ENCODE peak calls at places on chromosomes 3 and 15, in ten cellular contexts. One of them, this sample, is unnamed.
A peak's percentile ranks its signal among the peaks of the same experiment; 100 is the strongest.

GRCh38 chr15:85457392-85457968 is 77.1 kb downstream of the AKAP13 start:
- DNase-seq in stomach: no peak
- DNase-seq in lower lobe of right lung: no peak
- DNase-seq in cardiac muscle cell: no peak
- DNase-seq in CD8-positive, alpha-beta memory T cell: no peak
- DNase-seq in body of pancreas: no peak
- DNase-seq in vagina: no peak
- DNase-seq in mesendoderm: no peak
- DNase-seq in CD8-positive, alpha-beta T cell: no peak
- DNase-seq in adrenal gland: no peak
- DNase-seq in this sample: no peak

GRCh38 chr15:57327985-57328471 is 48.3 kb upstream of the CGNL1 start:
- DNase-seq in lower lobe of right lung: no peak
- DNase-seq in body of pancreas: no peak
- DNase-seq in stomach: no peak
- DNase-seq in CD8-positive, alpha-beta memory T cell: no peak
- DNase-seq in CD8-positive, alpha-beta T cell: no peak
- DNase-seq in vagina: no peak
- DNase-seq in mesendoderm: peak; percentile 58
- DNase-seq in adrenal gland: peak; percentile 63
- DNase-seq in cardiac muscle cell: peak; percentile 85
- DNase-seq in this sample: no peak

GRCh38 chr3:138833908-138834358 is 795 bp downstream of the PIK3CB start:
- DNase-seq in lower lobe of right lung: no peak
- DNase-seq in adrenal gland: no peak
- DNase-seq in cardiac muscle cell: peak; percentile 36
- DNase-seq in vagina: no peak
- DNase-seq in stomach: no peak
- DNase-seq in body of pancreas: no peak
- DNase-seq in CD8-positive, alpha-beta T cell: no peak
- DNase-seq in mesendoderm: peak; percentile 38
- DNase-seq in CD8-positive, alpha-beta memory T cell: no peak
- DNase-seq in this sample: no peak

GRCh38 chr3:153614563-153614962 is 452.5 kb downstream of the RAP2B start:
- DNase-seq in CD8-positive, alpha-beta memory T cell: no peak
- DNase-seq in vagina: no peak
- DNase-seq in body of pancreas: no peak
- DNase-seq in mesendoderm: no peak
- DNase-seq in cardiac muscle cell: peak; percentile 76
- DNase-seq in CD8-positive, alpha-beta T cell: no peak
- DNase-seq in stomach: no peak
- DNase-seq in lower lobe of right lung: no peak
- DNase-seq in adrenal gland: no peak
- DNase-seq in this sample: peak; percentile 93

GRCh38 chr3:33993631-33994030 is 195.2 kb downstream of the PDCD6IP start:
- DNase-seq in cardiac muscle cell: no peak
- DNase-seq in stomach: no peak
- DNase-seq in CD8-positive, alpha-beta T cell: no peak
- DNase-seq in adrenal gland: no peak
- DNase-seq in mesendoderm: no peak
- DNase-seq in vagina: no peak
- DNase-seq in CD8-positive, alpha-beta memory T cell: no peak
- DNase-seq in body of pancreas: no peak
- DNase-seq in lower lobe of right lung: no peak
- DNase-seq in this sample: no peak

GRCh38 chr3:141000027-141000663 is 51.0 kb upstream of the SPSB4 start:
- DNase-seq in body of pancreas: peak; percentile 76
- DNase-seq in CD8-positive, alpha-beta T cell: peak; percentile 63
- DNase-seq in stomach: peak; percentile 63
- DNase-seq in cardiac muscle cell: peak; percentile 66
- DNase-seq in CD8-positive, alpha-beta memory T cell: peak; percentile 17
- DNase-seq in mesendoderm: peak; percentile 88
- DNase-seq in lower lobe of right lung: peak; percentile 61
- DNase-seq in vagina: no peak
- DNase-seq in adrenal gland: peak; percentile 61
- DNase-seq in this sample: no peak

GRCh38 chr3:8369638-8370037 is 132.0 kb upstream of the LMCD1 start:
- DNase-seq in lower lobe of right lung: no peak
- DNase-seq in stomach: no peak
- DNase-seq in CD8-positive, alpha-beta memory T cell: no peak
- DNase-seq in body of pancreas: no peak
- DNase-seq in CD8-positive, alpha-beta T cell: no peak
- DNase-seq in cardiac muscle cell: no peak
- DNase-seq in adrenal gland: no peak
- DNase-seq in vagina: no peak
- DNase-seq in mesendoderm: no peak
- DNase-seq in this sample: no peak

GRCh38 chr3:9912294-9912935 is 4.5 kb upstream of the IL17RC start:
- DNase-seq in CD8-positive, alpha-beta T cell: no peak
- DNase-seq in body of pancreas: no peak
- DNase-seq in vagina: no peak
- DNase-seq in adrenal gland: no peak
- DNase-seq in mesendoderm: no peak
- DNase-seq in CD8-positive, alpha-beta memory T cell: no peak
- DNase-seq in lower lobe of right lung: no peak
- DNase-seq in stomach: no peak
- DNase-seq in cardiac muscle cell: peak; percentile 61
- DNase-seq in this sample: peak; percentile 54

GRCh38 chr15:29319823-29320222 is 50.2 kb upstream of the NSMCE3 start:
- DNase-seq in CD8-positive, alpha-beta memory T cell: no peak
- DNase-seq in CD8-positive, alpha-beta T cell: no peak
- DNase-seq in adrenal gland: no peak
- DNase-seq in cardiac muscle cell: no peak
- DNase-seq in body of pancreas: no peak
- DNase-seq in mesendoderm: no peak
- DNase-seq in stomach: no peak
- DNase-seq in vagina: no peak
- DNase-seq in lower lobe of right lung: no peak
- DNase-seq in this sample: no peak

GRCh38 chr3:16480861-16481569 is 32.5 kb downstream of the RFTN1 start:
- DNase-seq in vagina: no peak
- DNase-seq in cardiac muscle cell: peak; percentile 62
- DNase-seq in adrenal gland: no peak
- DNase-seq in stomach: no peak
- DNase-seq in CD8-positive, alpha-beta memory T cell: no peak
- DNase-seq in body of pancreas: no peak
- DNase-seq in mesendoderm: peak; percentile 58
- DNase-seq in CD8-positive, alpha-beta T cell: no peak
- DNase-seq in lower lobe of right lung: no peak
- DNase-seq in this sample: no peak

GRCh38 chr3:42887084-42887483 is 11.4 kb upstream of the CYP8B1 start:
- DNase-seq in stomach: no peak
- DNase-seq in CD8-positive, alpha-beta T cell: no peak
- DNase-seq in CD8-positive, alpha-beta memory T cell: no peak
- DNase-seq in mesendoderm: peak; percentile 69
- DNase-seq in lower lobe of right lung: no peak
- DNase-seq in body of pancreas: no peak
- DNase-seq in cardiac muscle cell: no peak
- DNase-seq in vagina: no peak
- DNase-seq in adrenal gland: no peak
- DNase-seq in this sample: no peak

GRCh38 chr3:150447084-150447483 is 39.0 kb downstream of the TSC22D2 start:
- DNase-seq in CD8-positive, alpha-beta memory T cell: no peak
- DNase-seq in vagina: no peak
- DNase-seq in mesendoderm: no peak
- DNase-seq in cardiac muscle cell: no peak
- DNase-seq in adrenal gland: no peak
- DNase-seq in stomach: no peak
- DNase-seq in body of pancreas: no peak
- DNase-seq in lower lobe of right lung: no peak
- DNase-seq in CD8-positive, alpha-beta T cell: no peak
- DNase-seq in this sample: no peak

DNA sequence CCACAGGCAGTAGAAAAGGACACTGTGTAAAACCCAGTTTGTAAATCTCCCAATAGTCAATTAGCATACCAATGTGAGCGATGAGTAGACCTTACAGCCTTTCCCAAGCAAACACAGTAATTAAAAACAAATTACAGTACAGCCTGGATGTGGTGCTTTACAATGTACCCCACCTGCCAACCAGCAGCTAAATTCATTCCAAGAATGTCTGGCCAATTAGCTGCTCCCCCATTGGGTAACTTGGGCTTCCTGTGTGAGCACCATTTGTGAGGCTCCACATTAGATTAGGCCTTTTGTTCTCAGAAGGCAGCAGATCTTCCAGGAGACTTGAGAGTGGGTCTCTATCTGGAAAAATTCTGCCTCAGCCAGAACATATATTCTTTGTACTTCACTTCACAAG is 634.9 kb downstream of the TBL1XR1 start:
- DNase-seq in mesendoderm: peak; percentile 28
- DNase-seq in CD8-positive, alpha-beta T cell: no peak
- DNase-seq in CD8-positive, alpha-beta memory T cell: no peak
- DNase-seq in vagina: no peak
- DNase-seq in stomach: no peak
- DNase-seq in cardiac muscle cell: no peak
- DNase-seq in adrenal gland: no peak
- DNase-seq in lower lobe of right lung: no peak
- DNase-seq in body of pancreas: no peak
- DNase-seq in this sample: no peak
- H3K27ac ChIP-seq in mesendoderm: no peak overlapping the region
- H3K27ac ChIP-seq in CD8-positive, alpha-beta T cell: no peak overlapping the region
- H3K27ac ChIP-seq in CD8-positive, alpha-beta memory T cell: no peak overlapping the region
- H3K27ac ChIP-seq in vagina: no peak overlapping the region
- H3K27ac ChIP-seq in stomach: no peak overlapping the region
- H3K27ac ChIP-seq in cardiac muscle cell: no peak overlapping the region
- H3K27ac ChIP-seq in adrenal gland: no peak overlapping the region
- H3K27ac ChIP-seq in lower lobe of right lung: no peak overlapping the region
- H3K27ac ChIP-seq in body of pancreas: no peak overlapping the region
- H3K27ac ChIP-seq in this sample: no peak overlapping the region

DNA sequence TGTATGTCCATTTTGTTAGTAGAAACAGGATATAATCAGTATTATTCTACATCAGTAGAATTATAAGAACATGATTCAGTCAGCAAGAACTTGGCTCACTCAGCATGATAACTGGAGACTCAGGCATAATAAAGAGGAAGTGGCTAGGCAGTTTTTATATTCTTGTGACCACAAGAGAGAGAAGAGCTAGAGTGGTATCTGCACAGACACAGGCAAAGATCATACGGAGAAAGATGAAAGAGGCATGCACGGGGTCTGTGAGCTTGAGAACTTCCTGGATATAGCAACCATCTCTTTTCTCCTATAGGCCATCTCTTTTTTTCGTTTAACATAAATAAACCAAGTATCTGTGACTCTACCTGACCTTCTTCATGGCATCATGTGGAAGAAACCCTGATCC is 46.8 kb downstream of the MYO5A start:
- DNase-seq in cardiac muscle cell: peak; percentile 74
- DNase-seq in stomach: no peak
- DNase-seq in body of pancreas: no peak
- DNase-seq in adrenal gland: no peak
- DNase-seq in mesendoderm: no peak
- DNase-seq in lower lobe of right lung: no peak
- DNase-seq in vagina: no peak
- DNase-seq in CD8-positive, alpha-beta memory T cell: peak; percentile 34
- DNase-seq in CD8-positive, alpha-beta T cell: peak; percentile 69
- DNase-seq in this sample: no peak
- H3K27ac ChIP-seq in cardiac muscle cell: no peak overlapping the region
- H3K27ac ChIP-seq in stomach: peak overlapping the region; percentile 15
- H3K27ac ChIP-seq in body of pancreas: peak overlapping the region; percentile 55
- H3K27ac ChIP-seq in adrenal gland: peak overlapping the region; percentile 48
- H3K27ac ChIP-seq in mesendoderm: no peak overlapping the region
- H3K27ac ChIP-seq in lower lobe of right lung: no peak overlapping the region
- H3K27ac ChIP-seq in vagina: no peak overlapping the region
- H3K27ac ChIP-seq in CD8-positive, alpha-beta memory T cell: no peak overlapping the region
- H3K27ac ChIP-seq in CD8-positive, alpha-beta T cell: peak overlapping the region; percentile 15
- H3K27ac ChIP-seq in this sample: peak overlapping the region; percentile 54

GRCh38 chr3:47989981-47990440 is 26.2 kb downstream of the MAP4 start:
- DNase-seq in body of pancreas: peak; percentile 81
- DNase-seq in CD8-positive, alpha-beta T cell: peak; percentile 77
- DNase-seq in CD8-positive, alpha-beta memory T cell: peak; percentile 51
- DNase-seq in vagina: no peak
- DNase-seq in adrenal gland: peak; percentile 91
- DNase-seq in cardiac muscle cell: peak; percentile 95
- DNase-seq in lower lobe of right lung: peak; percentile 60
- DNase-seq in stomach: peak; percentile 79
- DNase-seq in mesendoderm: peak; percentile 93
- DNase-seq in this sample: peak; percentile 73

GRCh38 chr3:47979070-47979469 is 37.1 kb downstream of the MAP4 start:
- DNase-seq in body of pancreas: no peak
- DNase-seq in vagina: no peak
- DNase-seq in stomach: no peak
- DNase-seq in adrenal gland: no peak
- DNase-seq in CD8-positive, alpha-beta T cell: no peak
- DNase-seq in cardiac muscle cell: no peak
- DNase-seq in mesendoderm: no peak
- DNase-seq in lower lobe of right lung: no peak
- DNase-seq in CD8-positive, alpha-beta memory T cell: no peak
- DNase-seq in this sample: no peak

GRCh38 chr3:47985376-47985775 is 30.8 kb downstream of the MAP4 start:
- DNase-seq in CD8-positive, alpha-beta memory T cell: no peak
- DNase-seq in adrenal gland: no peak
- DNase-seq in CD8-positive, alpha-beta T cell: no peak
- DNase-seq in body of pancreas: no peak
- DNase-seq in cardiac muscle cell: no peak
- DNase-seq in vagina: no peak
- DNase-seq in lower lobe of right lung: no peak
- DNase-seq in mesendoderm: no peak
- DNase-seq in stomach: no peak
- DNase-seq in this sample: no peak

GRCh38 chr3:47980795-47981194 is 35.4 kb downstream of the MAP4 start:
- DNase-seq in lower lobe of right lung: no peak
- DNase-seq in mesendoderm: no peak
- DNase-seq in CD8-positive, alpha-beta T cell: no peak
- DNase-seq in body of pancreas: no peak
- DNase-seq in adrenal gland: no peak
- DNase-seq in vagina: no peak
- DNase-seq in CD8-positive, alpha-beta memory T cell: no peak
- DNase-seq in cardiac muscle cell: no peak
- DNase-seq in stomach: no peak
- DNase-seq in this sample: no peak

GRCh38 chr3:47984089-47984759 is 32.0 kb downstream of the MAP4 start:
- DNase-seq in body of pancreas: no peak
- DNase-seq in cardiac muscle cell: peak; percentile 74
- DNase-seq in lower lobe of right lung: no peak
- DNase-seq in vagina: no peak
- DNase-seq in CD8-positive, alpha-beta memory T cell: no peak
- DNase-seq in CD8-positive, alpha-beta T cell: no peak
- DNase-seq in mesendoderm: peak; percentile 31
- DNase-seq in adrenal gland: peak; percentile 64
- DNase-seq in stomach: no peak
- DNase-seq in this sample: no peak
- H3K27ac ChIP-seq in body of pancreas: no peak overlapping the region
- H3K27ac ChIP-seq in cardiac muscle cell: no peak overlapping the region
- H3K27ac ChIP-seq in lower lobe of right lung: no peak overlapping the region
- H3K27ac ChIP-seq in vagina: no peak overlapping the region
- H3K27ac ChIP-seq in CD8-positive, alpha-beta memory T cell: no peak overlapping the region
- H3K27ac ChIP-seq in CD8-positive, alpha-beta T cell: no peak overlapping the region
- H3K27ac ChIP-seq in mesendoderm: no peak overlapping the region
- H3K27ac ChIP-seq in adrenal gland: no peak overlapping the region
- H3K27ac ChIP-seq in stomach: no peak overlapping the region
- H3K27ac ChIP-seq in this sample: no peak overlapping the region

DNA sequence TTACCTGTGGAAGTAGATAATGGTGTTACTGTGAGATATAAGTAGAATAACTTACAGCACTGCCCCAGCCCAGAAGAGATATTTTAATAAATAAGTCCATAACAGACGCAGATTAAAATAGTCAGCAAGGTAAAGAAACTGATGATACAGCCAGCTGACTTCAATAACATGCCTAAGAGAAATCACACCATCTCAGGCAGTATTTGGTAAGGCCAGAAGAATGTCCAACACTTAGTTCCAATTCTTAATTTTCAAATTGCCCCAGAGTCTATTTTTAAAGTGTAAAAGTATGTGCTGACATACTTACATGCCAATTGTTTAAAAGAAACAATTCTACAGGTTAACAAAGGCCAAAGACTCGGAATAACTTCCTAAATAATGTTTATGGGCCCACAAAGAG is 1.6 kb downstream of the GNB4 start:
- DNase-seq in stomach: no peak
- DNase-seq in lower lobe of right lung: no peak
- DNase-seq in adrenal gland: no peak
- DNase-seq in body of pancreas: no peak
- DNase-seq in vagina: no peak
- DNase-seq in CD8-positive, alpha-beta memory T cell: no peak
- DNase-seq in cardiac muscle cell: peak; percentile 19
- DNase-seq in CD8-positive, alpha-beta T cell: no peak
- DNase-seq in mesendoderm: no peak
- DNase-seq in this sample: no peak
- H3K27ac ChIP-seq in stomach: peak overlapping the region; percentile 88
- H3K27ac ChIP-seq in lower lobe of right lung: peak overlapping the region; percentile 95
- H3K27ac ChIP-seq in adrenal gland: peak overlapping the region; percentile 35
- H3K27ac ChIP-seq in body of pancreas: no peak overlapping the region
- H3K27ac ChIP-seq in vagina: peak overlapping the region; percentile 93
- H3K27ac ChIP-seq in CD8-positive, alpha-beta memory T cell: no peak overlapping the region
- H3K27ac ChIP-seq in cardiac muscle cell: no peak overlapping the region
- H3K27ac ChIP-seq in CD8-positive, alpha-beta T cell: no peak overlapping the region
- H3K27ac ChIP-seq in mesendoderm: no peak overlapping the region
- H3K27ac ChIP-seq in this sample: no peak overlapping the region

This sample was measured in epithelial cell of prostate.